ENCODE peak calls at places on chromosomes 4 and X, in seven cellular contexts. E is adrenal gland, H is ascending aorta, U is sigmoid colon, C is PC-9, J is neuronal stem cell, L is IMR-90. D is an unnamed sample. For H3K4me1, the result is how much of the 10 kb centered on the place peaks cover.

GRCh38 chr4:107183155-107183774 is 147.2 kb upstream of the DKK2 start:
- DNase-seq in E (peak), H (no peak), C (no peak), U (no peak), L (peak), J (peak), D (peak)

GRCh38 chrX:42771836-42772335 is 6.1 kb downstream of the PPP1R2C start:
- DNase-seq in C (no peak), H (no peak), E (no peak), U (no peak), J (no peak), L (no peak), D (no peak)

GRCh38 chrX:45714864-45715263 is 514.2 kb upstream of the DIPK2B start:
- DNase-seq in U (no peak), C (no peak), L (peak), J (no peak), E (no peak), H (peak), D (no peak)

GRCh38 chr4:77104405-77105292 is 28.9 kb upstream of the CCNI start:
- DNase-seq in E (peak), H (peak), C (peak), L (no peak), U (peak), J (no peak), D (no peak)

GRCh38 chrX:133323450-133323849 is 91.8 kb downstream of the GPC4 start:
- DNase-seq in H (no peak), C (no peak), U (no peak), E (no peak), L (no peak), J (no peak), D (no peak)

GRCh38 chr4:167713756-167714155 is 378.6 kb upstream of the ANXA10 start:
- DNase-seq in H (no peak), J (no peak), C (no peak), E (no peak), L (no peak), U (no peak), D (no peak)

GRCh38 chr4:157013656-157014055 is 42.1 kb upstream of the PDGFC start:
- DNase-seq in J (no peak), E (no peak), L (peak), C (no peak), U (no peak), H (no peak), D (no peak)

GRCh38 chrX:154313147-154313546 is 17.6 kb downstream of the TKTL1 start:
- DNase-seq in C (no peak), L (no peak), U (no peak), H (no peak), J (no peak), E (no peak), D (no peak)

GRCh38 chrX:46444011-46444410 is 101.2 kb downstream of the ZNF674 start:
- DNase-seq in L (peak), C (peak), U (no peak), J (no peak), H (no peak), E (no peak), D (no peak)

GRCh38 chr4:165433529-165433928 is 54.7 kb downstream of the CPE start:
- DNase-seq in L (no peak), H (no peak), U (no peak), J (no peak), C (peak), E (no peak), D (no peak)

GRCh38 chr4:122456228-122457106 is at the start of gene IL2:
- DNase-seq in C (no peak), J (no peak), U (no peak), L (no peak), H (no peak), E (no peak), D (no peak)

GRCh38 chr4:145315828-145316227 is 135.4 kb upstream of the OTUD4 start:
- DNase-seq in E (no peak), H (no peak), U (no peak), J (no peak), C (no peak), L (no peak), D (no peak)

GRCh38 chr4:76747613-76748012 is 150.3 kb downstream of the SOWAHB start:
- DNase-seq in J (no peak), C (no peak), L (peak), H (no peak), U (no peak), E (no peak), D (no peak)

GRCh38 chr4:85650908-85651307 is 176.0 kb downstream of the ARHGAP24 start:
- DNase-seq in C (no peak), U (no peak), J (no peak), H (no peak), E (no peak), L (no peak), D (no peak)

GRCh38 chr4:87985097-87985886 is 9.8 kb downstream of the SPP1 start:
- DNase-seq in E (peak), H (peak), U (no peak), J (no peak), C (peak), L (peak), D (no peak)

GRCh38 chr4:81519856-81520255 is 48.1 kb upstream of the RASGEF1B start:
- DNase-seq in J (no peak), E (no peak), U (no peak), C (no peak), H (no peak), L (no peak), D (no peak)

GRCh38 chr4:73453701-73454005 is 17.6 kb downstream of the AFP start:
- DNase-seq in H (no peak), C (no peak), E (no peak), U (no peak), L (no peak), J (no peak), D (no peak)

GRCh38 chr4:73451978-73452747 is 16.1 kb downstream of the AFP start:
- DNase-seq in U (no peak), L (no peak), E (no peak), J (no peak), H (no peak), C (no peak), D (no peak)

GRCh38 chr4:73454920-73455319 is 18.9 kb downstream of the AFP start:
- DNase-seq in C (no peak), L (no peak), J (no peak), U (no peak), E (no peak), H (no peak), D (no peak)

GRCh38 chr4:73451404-73451803 is 15.4 kb downstream of the AFP start:
- DNase-seq in C (no peak), U (no peak), E (no peak), H (no peak), L (peak), J (no peak), D (no peak)

DNA sequence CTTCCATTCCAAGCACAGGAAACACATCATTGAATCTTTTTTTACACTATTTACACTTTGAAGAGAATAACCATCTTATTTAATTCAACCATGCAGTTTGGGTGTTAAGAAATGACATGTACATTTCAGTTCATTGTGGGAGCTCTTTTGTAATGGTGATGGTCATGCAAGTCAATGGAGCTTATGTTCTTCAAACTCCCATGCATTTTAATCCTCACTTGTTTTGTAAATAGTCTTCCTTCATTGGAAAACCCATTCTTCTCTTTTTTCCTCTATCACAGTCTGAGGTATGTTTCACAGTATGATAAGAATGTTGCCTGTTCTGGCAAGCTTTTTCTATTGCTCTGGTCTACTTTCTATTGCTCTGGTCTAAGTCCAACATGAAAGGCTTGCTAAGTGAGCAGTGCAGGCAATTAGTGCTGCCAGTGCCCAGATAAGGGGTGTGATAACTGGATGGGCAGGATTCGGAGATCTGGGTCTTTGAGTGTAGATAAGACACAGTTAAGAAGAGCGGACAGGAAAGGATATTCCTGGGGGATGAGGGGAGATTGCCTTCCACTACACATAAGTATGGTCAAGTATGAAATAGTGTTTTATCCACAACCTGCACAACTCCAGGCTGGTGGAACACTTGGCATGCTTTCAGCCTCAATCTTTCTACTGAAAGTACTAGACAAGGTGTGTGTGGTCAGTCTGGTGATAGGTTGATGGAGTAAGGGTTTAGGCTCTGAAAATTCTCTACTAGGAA is 17.1 kb downstream of the AFP start:
- DNase-seq in J (no peak), U (no peak), L (no peak), E (no peak), H (no peak), C (no peak), D (no peak)
- H3K27ac ChIP-seq in J (no peak), U (no peak), L (no peak), E (no peak), H (no peak), C (no peak), D (peak)

GRCh38 chr4:184793735-184794355 is 31.9 kb downstream of the ACSL1 start:
- DNase-seq in E (no peak), L (no peak), H (no peak), J (no peak), U (no peak), C (no peak), D (no peak)

GRCh38 chr4:184795214-184795844 is 30.4 kb downstream of the ACSL1 start:
- DNase-seq in H (no peak), J (no peak), C (no peak), E (no peak), U (no peak), L (no peak), D (no peak)

GRCh38 chr4:184798504-184798903 is 27.3 kb downstream of the ACSL1 start:
- DNase-seq in J (no peak), U (no peak), C (no peak), L (no peak), H (no peak), E (no peak), D (no peak)

GRCh38 chr4:184794470-184794869 is 31.3 kb downstream of the ACSL1 start:
- DNase-seq in H (no peak), U (no peak), E (no peak), J (no peak), C (no peak), L (no peak), D (no peak)

GRCh38 chr4:184796906-184797305 is 28.9 kb downstream of the ACSL1 start:
- DNase-seq in H (no peak), E (no peak), J (no peak), C (no peak), L (no peak), U (no peak), D (no peak)
- H3K4me1 ChIP-seq in H (under half), E (under half), J (under half), C (under half), L (under half), U (under half), D (under half)

DNA sequence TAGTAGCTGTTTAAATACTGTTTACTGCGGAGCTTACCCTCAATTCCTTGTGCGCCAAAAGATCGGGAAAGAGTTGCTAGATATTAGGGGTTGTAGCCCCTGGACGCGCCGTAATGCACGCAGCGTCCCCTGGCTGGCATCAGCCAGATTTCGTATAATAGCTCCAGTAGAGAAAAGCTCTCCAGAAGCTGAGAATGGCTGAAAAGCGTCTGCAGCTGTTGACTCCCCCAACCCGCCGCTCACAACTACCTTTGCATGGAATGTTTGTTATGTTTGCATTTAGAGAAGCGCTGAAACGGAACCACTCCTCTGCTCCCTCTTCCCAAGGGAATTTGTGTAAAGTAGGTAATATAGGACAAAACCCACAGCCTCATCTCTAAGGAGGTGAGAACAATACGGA is 3.7 kb downstream of the DOCK11 start:
- DNase-seq in U (no peak), E (no peak), L (no peak), J (no peak), C (no peak), H (no peak), D (no peak)
- H3K27ac ChIP-seq in U (no peak), E (no peak), L (no peak), J (peak), C (no peak), H (peak), D (no peak)

GRCh38 chr4:173519130-173520101 is 10.6 kb downstream of the HAND2 start:
- DNase-seq in L (no peak), J (no peak), E (no peak), U (peak), C (no peak), H (peak), D (no peak)
- H3K4me1 ChIP-seq in L (under half), J (under half), E (under half), U (half or more), C (under half), H (under half), D (under half)

DNA sequence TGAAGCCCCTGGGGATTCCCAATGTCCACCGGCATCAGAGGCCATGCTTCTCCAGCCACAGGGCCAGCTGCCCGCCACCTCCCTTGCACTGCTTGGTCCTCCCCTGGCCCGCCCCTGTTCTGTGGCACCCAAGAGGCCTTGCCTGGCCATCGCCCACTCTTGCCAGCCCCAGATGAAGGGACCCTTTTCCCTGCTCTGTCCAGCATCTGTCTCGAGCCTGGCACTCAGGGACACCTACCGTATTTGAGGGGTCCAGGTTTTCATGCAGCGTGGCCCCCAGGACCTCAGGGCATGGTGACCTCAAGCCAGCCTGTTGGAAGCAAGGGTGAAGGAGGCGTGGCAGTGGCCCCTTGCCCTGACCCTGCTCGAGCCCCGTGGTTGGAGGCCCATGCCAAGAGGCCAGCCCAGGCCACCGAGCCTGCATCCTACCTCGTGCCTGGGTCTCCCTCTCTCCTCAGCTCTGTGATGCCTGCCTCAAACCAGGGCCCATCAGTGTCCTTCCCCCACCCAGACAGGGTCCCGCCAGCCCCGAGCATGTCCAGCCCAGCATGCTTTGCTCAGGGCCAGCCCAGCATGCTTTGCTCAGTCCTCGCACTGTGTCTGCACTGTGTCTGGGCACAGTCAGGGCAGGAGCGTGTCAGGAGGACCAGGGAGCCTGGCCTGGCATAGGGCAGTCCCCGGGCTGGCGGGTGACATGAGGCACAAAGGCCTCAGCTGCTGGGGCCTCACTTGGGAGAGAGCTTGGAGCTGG is 14.3 kb upstream of the FGFR3 start:
- DNase-seq in J (no peak), C (no peak), L (no peak), H (no peak), E (no peak), U (no peak), D (no peak)
- H3K27ac ChIP-seq in J (peak), C (no peak), L (no peak), H (no peak), E (no peak), U (no peak), D (no peak)

GRCh38 chrX:30883141-30883540 is 5.9 kb downstream of the TAB3 start:
- DNase-seq in C (no peak), U (no peak), E (no peak), J (no peak), H (no peak), L (no peak), D (no peak)

GRCh38 chrX:30881390-30881789 is 7.7 kb downstream of the TAB3 start:
- DNase-seq in E (no peak), U (no peak), L (no peak), C (no peak), H (no peak), J (no peak), D (no peak)

GRCh38 chrX:30876367-30876766 is 12.7 kb downstream of the TAB3 start:
- DNase-seq in H (no peak), E (no peak), U (no peak), C (peak), L (no peak), J (no peak), D (no peak)

GRCh38 chrX:30881797-30882196 is 7.3 kb downstream of the TAB3 start:
- DNase-seq in H (no peak), J (no peak), L (no peak), U (no peak), C (no peak), E (no peak), D (no peak)

GRCh38 chrX:30880058-30880457 is 9.0 kb downstream of the TAB3 start:
- DNase-seq in L (no peak), H (no peak), E (no peak), C (no peak), J (no peak), U (no peak), D (no peak)
- H3K4me1 ChIP-seq in L (under half), H (under half), E (under half), C (under half), J (under half), U (under half), D (under half)

D was measured in iPS DF 6.9.